ENCODE peak calls at places on chromosomes 13 and 19, in six cellular contexts. N is EL; C is CD8-positive, alpha-beta memory T cell; R is globus pallidus; J is stimulated activated CD4-positive, alpha-beta T cell treated with anti-CD3 and anti-CD28 coated beads, Interleukin-12 subunit alpha, Interleukin-12 subunit beta, amount 100 ng/mL, for 48 hours; V is T follicular helper cell. A is an unnamed sample.
A peak's percentile ranks its signal among the peaks of the same experiment; 100 is the strongest.

GRCh38 chr19:13794388-13794751 is 873 bp upstream of the ZSWIM4 start:
- DNase-seq in N (peak; percentile 97), C (no peak), R (no peak), J (no peak), V (no peak), A (no peak)

GRCh38 chr13:48535791-48536190 is 2.9 kb upstream of the RCBTB2 start:
- DNase-seq in N (no peak), C (no peak), R (no peak), J (no peak), V (no peak), A (no peak)

GRCh38 chr19:32624410-32624809 is 43.4 kb downstream of the PDCD5 start:
- DNase-seq in N (no peak), C (no peak), R (no peak), J (no peak), V (no peak), A (no peak)

GRCh38 chr19:2250765-2251576 is 1.8 kb downstream of the AMH start:
- DNase-seq in N (no peak), C (no peak), R (no peak), J (no peak), V (no peak), A (no peak)

GRCh38 chr19:16247353-16248182 is 49.9 kb downstream of the AP1M1 start:
- DNase-seq in N (peak; percentile 74), C (peak; percentile 79), R (peak; percentile 45), J (peak; percentile 91), V (peak; percentile 71), A (peak; percentile 68)

GRCh38 chr19:30036154-30037129 is 94.4 kb downstream of the URI1 start:
- DNase-seq in N (peak; percentile 62), C (no peak), R (no peak), J (no peak), V (no peak), A (no peak)

GRCh38 chr19:48506138-48506733 is 5.4 kb downstream of the LMTK3 start:
- DNase-seq in N (peak; percentile 65), C (no peak), R (no peak), J (no peak), V (no peak), A (no peak)

GRCh38 chr13:20772401-20773131 is 1.2 kb downstream of the EEF1AKMT1 start:
- DNase-seq in N (peak; percentile 4), C (no peak), R (no peak), J (peak; percentile 5), V (no peak), A (no peak)

GRCh38 chr19:17389957-17390664 is 3.9 kb downstream of the CCDC194 start:
- DNase-seq in N (no peak), C (no peak), R (no peak), J (no peak), V (no peak), A (no peak)

GRCh38 chr19:36051236-36051635 is 2.8 kb downstream of the THAP8 start:
- DNase-seq in N (no peak), C (no peak), R (no peak), J (no peak), V (no peak), A (peak; percentile 33)

GRCh38 chr13:63501702-63502101 is 2086.1 kb upstream of the PCDH20 start:
- DNase-seq in N (no peak), C (no peak), R (no peak), J (no peak), V (no peak), A (no peak)

GRCh38 chr19:53879145-53880037 is 2.6 kb upstream of the PRKCG start:
- DNase-seq in N (peak; percentile 90), C (peak; percentile 65), R (peak; percentile 84), J (peak; percentile 84), V (peak; percentile 56), A (no peak)

GRCh38 chr19:14835011-14835410 is at the start of the genes OR7A5 and OR7C1:
- DNase-seq in N (no peak), C (no peak), R (peak; percentile 3), J (no peak), V (no peak), A (no peak)

GRCh38 chr19:38721977-38722773 is 22.1 kb downstream of the CAPN12 start:
- DNase-seq in N (no peak), C (no peak), R (peak; percentile 98), J (no peak), V (no peak), A (no peak)

GRCh38 chr19:44840811-44841210 is 5.3 kb upstream of the NECTIN2 start:
- DNase-seq in N (no peak), C (no peak), R (no peak), J (no peak), V (no peak), A (no peak)

GRCh38 chr13:46575843-46576242 is 22.9 kb downstream of the LRCH1 start:
- DNase-seq in N (peak; percentile 92), C (no peak), R (no peak), J (no peak), V (no peak), A (no peak)